ENCODE peak calls at places on chromosomes 5 and 9, in five cellular contexts. B, C, J, I and Q are unnamed samples.

GRCh38 chr5:32312194-32312681 is 501 bp downstream of the MTMR12 start:
- DNase-seq in B (peak; percentile 55), C (peak; percentile 41), J (peak; percentile 62), I (no peak), Q (peak; percentile 65)

GRCh38 chr5:110258460-110258859 is 468.0 kb downstream of the TMEM232 start:
- DNase-seq in B (no peak), C (no peak), J (peak; percentile 38), I (no peak), Q (no peak)

GRCh38 chr9:108125541-108125940 is 636.0 kb upstream of the KLF4 start:
- DNase-seq in B (peak; percentile 1), C (peak; percentile 17), J (no peak), I (no peak), Q (no peak)

GRCh38 chr9:104618104-104618503 is at the start of gene OR13C9:
- DNase-seq in B (no peak), C (no peak), J (no peak), I (no peak), Q (no peak)

GRCh38 chr5:93055971-93056370 is 525.0 kb downstream of the NR2F1-AS1 start:
- DNase-seq in B (no peak), C (no peak), J (no peak), I (no peak), Q (no peak)

GRCh38 chr5:26416911-26417310 is 621.5 kb downstream of the CDH9 start:
- DNase-seq in B (no peak), C (no peak), J (no peak), I (no peak), Q (no peak)

GRCh38 chr9:125826850-125827249 is 79.7 kb downstream of the PBX3 start:
- DNase-seq in B (no peak), C (no peak), J (no peak), I (no peak), Q (no peak)

GRCh38 chr5:150672237-150672883 is 11.3 kb downstream of the MYOZ3 start:
- DNase-seq in B (peak; percentile 70), C (peak; percentile 49), J (no peak), I (no peak), Q (no peak)

GRCh38 chr5:37776826-37777225 is 63.0 kb downstream of the GDNF start:
- DNase-seq in B (no peak), C (no peak), J (peak; percentile 63), I (no peak), Q (no peak)

GRCh38 chr5:77990020-77990419 is 213.9 kb upstream of the TBCA start:
- DNase-seq in B (no peak), C (no peak), J (no peak), I (no peak), Q (no peak)